ENCODE peak calls at places on chromosomes 5 and 9, in five cellular contexts. Y is brain microvascular endothelial cell, X is GM13977, C is Calu3, K is heart left ventricle. D is an unnamed sample.

GRCh38 chr5:38420691-38421395 is 135.6 kb downstream of the LIFR start:
- DNase-seq in K (peak; percentile 45), C (peak; percentile 63), X (peak; percentile 35), Y (peak; percentile 84), D (peak; percentile 32)

GRCh38 chr5:55406292-55406691 is 98.5 kb downstream of the MTREX start:
- DNase-seq in K (no peak), X (no peak), Y (no peak), C (no peak), D (no peak)

GRCh38 chr5:170254056-170254455 is 21.3 kb downstream of the C5orf58 start:
- DNase-seq in Y (no peak), K (no peak), C (peak; percentile 84), X (peak; percentile 65), D (peak; percentile 55)

GRCh38 chr5:84430863-84431663 is 46.4 kb upstream of the EDIL3 start:
- DNase-seq in C (no peak), K (no peak), Y (no peak), X (no peak), D (no peak)

GRCh38 chr9:92439921-92440750 is 15.9 kb upstream of the OMD start:
- DNase-seq in X (no peak), K (no peak), Y (peak; percentile 81), C (no peak), D (no peak)

GRCh38 chr9:92294297-92294676 is 790 bp upstream of the IARS1 start:
- DNase-seq in Y (peak; percentile 15), K (no peak), X (no peak), C (peak; percentile 1), D (no peak)

GRCh38 chr9:114430443-114430842 is 42.7 kb upstream of the AKNA start:
- DNase-seq in Y (no peak), K (no peak), X (no peak), C (no peak), D (no peak)

GRCh38 chr5:63125862-63126261 is 547.2 kb downstream of the LRRC70 start:
- DNase-seq in X (no peak), Y (peak; percentile 70), C (peak; percentile 14), K (no peak), D (no peak)

GRCh38 chr5:3372289-3372688 is 223.3 kb upstream of the IRX1 start:
- DNase-seq in Y (no peak), X (no peak), C (no peak), K (no peak), D (no peak)

GRCh38 chr9:93133641-93134017 is 422 bp downstream of the NINJ1 start:
- DNase-seq in X (peak; percentile 89), Y (peak; percentile 84), K (peak; percentile 79), C (peak; percentile 45), D (peak; percentile 86)

GRCh38 chr9:131709741-131710499 is 30.0 kb downstream of the RAPGEF1 start:
- DNase-seq in X (peak; percentile 74), C (no peak), Y (peak; percentile 18), K (no peak), D (peak; percentile 75)

GRCh38 chr5:135107101-135107500 is 73.1 kb upstream of the PITX1 start:
- DNase-seq in Y (no peak), K (no peak), C (no peak), X (no peak), D (no peak)

GRCh38 chr5:153714732-153715287 is 224.3 kb downstream of the GRIA1 start:
- DNase-seq in Y (no peak), C (no peak), K (no peak), X (no peak), D (no peak)

GRCh38 chr9:105244996-105245719 is 707 bp downstream of the SLC44A1 start:
- DNase-seq in C (peak; percentile 78), Y (no peak), K (peak; percentile 40), X (peak; percentile 53), D (peak; percentile 49)

GRCh38 chr5:2727620-2728019 is 23.9 kb downstream of the IRX2 start:
- DNase-seq in K (no peak), Y (no peak), X (no peak), C (no peak), D (no peak)

GRCh38 chr5:749101-749670 is 35.3 kb downstream of the ZDHHC11B start:
- DNase-seq in X (peak; percentile 3), Y (no peak), C (no peak), K (no peak), D (no peak)

GRCh38 chr9:4197548-4197947 is 102.3 kb downstream of the GLIS3 start:
- DNase-seq in X (peak; percentile 17), Y (no peak), C (no peak), K (no peak), D (no peak)

GRCh38 chr5:163540711-163541110 is 35.3 kb downstream of the MAT2B start:
- DNase-seq in C (no peak), K (no peak), Y (no peak), X (no peak), D (no peak)

GRCh38 chr5:107925195-107925594 is 254.5 kb upstream of the EFNA5 start:
- DNase-seq in Y (no peak), K (no peak), C (no peak), X (no peak), D (no peak)

GRCh38 chr5:126219616-126220015 is 203.6 kb upstream of the GRAMD2B start:
- DNase-seq in C (no peak), X (no peak), K (no peak), Y (no peak), D (no peak)

GRCh38 chr5:172453206-172453985 is 929 bp downstream of the SH3PXD2B start:
- DNase-seq in C (peak; percentile 75), K (no peak), Y (peak; percentile 66), X (no peak), D (no peak)
- TF ChIP-seq CTCF in C (peak; percentile 64), K (peak; percentile 36), Y (peak; percentile 86), X (no peak), D (no peak)

GRCh38 chr9:6667633-6668280 is 22.2 kb upstream of the GLDC start:
- DNase-seq in X (peak; percentile 68), C (no peak), Y (peak; percentile 9), K (no peak), D (peak; percentile 74)
- TF ChIP-seq CTCF in X (peak; percentile 52), C (peak; percentile 68), Y (peak; percentile 60), K (peak; percentile 35), D (peak; percentile 25)

GRCh38 chr5:150497989-150498317 is 10.0 kb upstream of the NDST1 start:
- DNase-seq in K (no peak), Y (no peak), X (no peak), C (no peak), D (no peak)

GRCh38 chr5:150496534-150496933 is 11.4 kb upstream of the NDST1 start:
- DNase-seq in K (peak; percentile 48), C (no peak), X (no peak), Y (no peak), D (no peak)

GRCh38 chr5:150498501-150498900 is 9.4 kb upstream of the NDST1 start:
- DNase-seq in K (no peak), Y (no peak), X (no peak), C (no peak), D (no peak)

GRCh38 chr5:150496098-150496497 is 11.8 kb upstream of the NDST1 start:
- DNase-seq in Y (no peak), K (no peak), X (no peak), C (no peak), D (no peak)

GRCh38 chr5:150497274-150497988 is 10.5 kb upstream of the NDST1 start:
- DNase-seq in K (no peak), C (peak; percentile 82), X (no peak), Y (peak; percentile 96), D (no peak)
- TF ChIP-seq CTCF in K (no peak), C (no peak), X (no peak), Y (peak; percentile 21), D (no peak)

GRCh38 chr5:180082633-180083420 is 11.3 kb upstream of the RNF130 start:
- DNase-seq in K (no peak), C (no peak), Y (no peak), X (no peak), D (no peak)
- TF ChIP-seq CTCF in K (no peak), C (no peak), Y (no peak), X (no peak), D (no peak)

GRCh38 chr5:98773464-98774191 is at the start of gene RGMB:
- DNase-seq in C (peak; percentile 99), X (peak; percentile 98), Y (peak; percentile 99), K (peak; percentile 98), D (peak; percentile 96)
- TF ChIP-seq CTCF in C (no peak), X (no peak), Y (no peak), K (peak; percentile 10), D (no peak)

DNA sequence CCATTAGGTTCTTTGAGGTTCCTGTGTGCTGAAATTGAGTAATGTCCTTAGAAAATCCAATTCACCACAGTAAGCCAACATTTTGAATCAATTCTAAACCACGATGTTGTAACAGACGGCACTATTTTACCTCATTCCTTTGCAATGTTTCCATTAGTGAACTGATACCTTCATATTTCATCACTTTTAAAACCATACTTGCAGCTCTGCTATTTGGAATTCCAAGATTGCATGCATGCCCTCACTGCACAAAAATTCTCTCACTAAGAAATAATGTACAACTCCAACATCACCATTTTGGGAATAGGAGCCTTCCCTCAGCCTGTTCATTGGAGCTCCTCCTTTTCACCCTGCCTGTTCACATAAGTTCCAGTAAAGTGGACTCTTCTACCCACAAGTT is 74.8 kb upstream of the TGFBR1 start:
- DNase-seq in K (no peak), X (no peak), Y (peak; percentile 95), C (no peak), D (no peak)
- TF ChIP-seq CTCF in K (no peak), X (no peak), Y (no peak), C (no peak), D (no peak)

GRCh38 chr9:124020520-124021384 is 9.2 kb downstream of the LHX2 start:
- DNase-seq in C (no peak), Y (no peak), K (no peak), X (peak; percentile 87), D (peak; percentile 72)
- TF ChIP-seq CTCF in C (no peak), Y (no peak), K (no peak), X (no peak), D (no peak)

GRCh38 chr9:34010979-34011378 is 37.7 kb downstream of the UBAP2 start:
- DNase-seq in Y (no peak), K (no peak), X (no peak), C (no peak), D (no peak)
- TF ChIP-seq CTCF in Y (peak; percentile 48), K (peak; percentile 16), X (peak; percentile 40), C (no peak), D (no peak)